ENCODE peak calls at places on chromosomes 12 and 14, in eight cellular contexts. K, L, E, Y, N, M, A and G are unnamed samples.

GRCh38 chr12:65999564-66000280 is 130.8 kb downstream of the LLPH start:
- DNase-seq in A (no peak), L (peak), Y (no peak), M (no peak), K (peak), N (peak), E (no peak), G (no peak)

GRCh38 chr12:107547421-107547820 is 138.2 kb upstream of the PWP1 start:
- DNase-seq in K (no peak), L (no peak), A (no peak), N (no peak), Y (no peak), M (no peak), E (no peak), G (no peak)

GRCh38 chr12:85711735-85712390 is 124.3 kb downstream of the RASSF9 start:
- DNase-seq in M (no peak), L (no peak), E (no peak), Y (peak), A (no peak), K (peak), N (no peak), G (no peak)

GRCh38 chr14:32109676-32110075 is 32.6 kb downstream of the ARHGAP5 start:
- DNase-seq in Y (no peak), A (no peak), M (peak), K (peak), E (no peak), L (peak), N (peak), G (peak)

GRCh38 chr12:82696543-82696942 is 9.8 kb downstream of the TMTC2 start:
- DNase-seq in Y (no peak), N (no peak), L (no peak), K (no peak), E (no peak), M (no peak), A (no peak), G (no peak)

GRCh38 chr12:131869871-131870418 is 24.5 kb upstream of the ULK1 start:
- DNase-seq in L (peak), K (peak), M (no peak), N (peak), A (no peak), E (no peak), Y (no peak), G (no peak)

GRCh38 chr14:51807355-51807754 is 53.1 kb upstream of the GNG2 start:
- DNase-seq in E (no peak), L (no peak), K (peak), M (no peak), Y (peak), A (no peak), N (no peak), G (no peak)

GRCh38 chr14:94412671-94413638 is 24.6 kb upstream of the SERPINA1 start:
- DNase-seq in K (no peak), L (peak), M (no peak), N (no peak), Y (no peak), E (peak), A (no peak), G (no peak)

GRCh38 chr14:103074699-103075341 is 9.2 kb upstream of the LBHD2 start:
- DNase-seq in L (no peak), E (peak), M (no peak), A (no peak), K (no peak), Y (peak), N (no peak), G (no peak)

GRCh38 chr12:98344034-98344565 is 171.3 kb upstream of the TMPO start:
- DNase-seq in Y (no peak), L (no peak), E (no peak), A (no peak), M (no peak), N (no peak), K (no peak), G (no peak)

GRCh38 chr12:96263449-96263902 is 69.3 kb downstream of the ELK3 start:
- DNase-seq in L (peak), Y (peak), M (no peak), K (no peak), N (no peak), A (peak), E (no peak), G (no peak)

GRCh38 chr14:53152627-53152908 is 555 bp downstream of the DDHD1 start:
- DNase-seq in M (no peak), L (no peak), Y (no peak), A (no peak), E (no peak), K (peak), N (no peak), G (no peak)

GRCh38 chr12:81128930-81129554 is 51.2 kb downstream of the ACSS3 start:
- DNase-seq in M (peak), N (peak), A (peak), L (peak), Y (no peak), E (no peak), K (peak), G (no peak)

GRCh38 chr12:113747048-113747447 is 219.1 kb downstream of the RBM19 start:
- DNase-seq in Y (no peak), A (peak), N (no peak), L (no peak), E (no peak), K (no peak), M (no peak), G (no peak)

GRCh38 chr14:67961676-67962075 is 142.1 kb downstream of the RAD51B start:
- DNase-seq in K (no peak), L (no peak), A (no peak), Y (no peak), N (no peak), E (no peak), M (no peak), G (no peak)

GRCh38 chr12:24719293-24719721 is 229.6 kb downstream of the BCAT1 start:
- DNase-seq in A (no peak), M (peak), L (peak), E (peak), N (peak), K (peak), Y (no peak), G (no peak)

GRCh38 chr14:92863281-92863680 is 59.7 kb upstream of the CHGA start:
- DNase-seq in N (peak), K (no peak), A (peak), E (no peak), L (no peak), Y (no peak), M (no peak), G (no peak)

GRCh38 chr14:68361231-68361630 is 431.6 kb downstream of the ZFP36L1 start:
- DNase-seq in A (no peak), N (peak), E (no peak), K (peak), M (no peak), Y (no peak), L (peak), G (no peak)

GRCh38 chr14:57352771-57353170 is 37.6 kb upstream of the NAA30 start:
- DNase-seq in N (no peak), A (no peak), M (no peak), K (no peak), Y (no peak), E (no peak), L (no peak), G (no peak)